ENCODE peak calls at places on chromosome 12, in ten cellular contexts. K is BE2C; I is cardiac muscle cell; A is HAP-1; W is tibial artery; J is HepG2; L is heart right ventricle; B is thoracic aorta; P is CD4-positive, CD25-positive, alpha-beta regulatory T cell; D is uterus. Q is an unnamed sample. For H3K36me3 and H3K4me1, the result is how much of the 10 kb centered on the place peaks cover.

GRCh38 chr12:11822071-11822818 is 172.8 kb downstream of the ETV6 start:
- DNase-seq in K (no peak), I (peak), A (no peak), W (no peak), J (no peak), L (no peak), B (no peak), P (no peak), D (no peak), Q (no peak)

GRCh38 chr12:42757735-42758134 is 168.2 kb upstream of the PRICKLE1 start:
- DNase-seq in K (no peak), I (no peak), A (no peak), W (no peak), J (no peak), L (no peak), B (no peak), P (no peak), D (no peak), Q (no peak)

GRCh38 chr12:109714141-109714912 is 702 bp downstream of the FAM222A start:
- DNase-seq in K (peak), I (peak), A (peak), W (peak), J (peak), L (peak), B (no peak), P (peak), D (peak), Q (peak)

GRCh38 chr12:84056-84455 is 17.5 kb downstream of the IQSEC3 start:
- DNase-seq in K (peak), I (no peak), A (no peak), W (no peak), J (no peak), L (no peak), B (no peak), P (no peak), D (no peak), Q (no peak)

GRCh38 chr12:89353188-89353822 is 1.0 kb upstream of the DUSP6 start:
- DNase-seq in K (peak), I (peak), A (peak), W (peak), J (peak), L (peak), B (no peak), P (peak), D (no peak), Q (peak)

GRCh38 chr12:39605501-39605900 is 14.1 kb downstream of the ABCD2 start:
- DNase-seq in K (no peak), I (peak), A (no peak), W (no peak), J (no peak), L (no peak), B (no peak), P (no peak), D (no peak), Q (no peak)

GRCh38 chr12:32402170-32402569 is 2.8 kb downstream of the FGD4 start:
- DNase-seq in K (no peak), I (no peak), A (no peak), W (no peak), J (no peak), L (no peak), B (no peak), P (no peak), D (no peak), Q (no peak)

GRCh38 chr12:124391340-124392261 is 96.7 kb downstream of the RFLNA start:
- DNase-seq in K (peak), I (no peak), A (no peak), W (peak), J (no peak), L (peak), B (no peak), P (peak), D (no peak), Q (peak)

GRCh38 chr12:90090929-90091651 is 382.5 kb upstream of the ATP2B1 start:
- DNase-seq in K (no peak), I (peak), A (peak), W (peak), J (no peak), L (no peak), B (peak), P (no peak), D (no peak), Q (peak)

GRCh38 chr12:115132145-115132544 is 448.2 kb upstream of the TBX3 start:
- DNase-seq in K (no peak), I (peak), A (no peak), W (no peak), J (no peak), L (no peak), B (no peak), P (no peak), D (no peak), Q (no peak)

GRCh38 chr12:106248849-106249371 is 1.1 kb upstream of the CKAP4 start:
- DNase-seq in K (no peak), I (peak), A (no peak), W (peak), J (no peak), L (peak), B (no peak), P (peak), D (no peak), Q (no peak)

GRCh38 chr12:57459750-57460400 is at the start of gene GLI1:
- DNase-seq in K (peak), I (no peak), A (no peak), W (no peak), J (no peak), L (no peak), B (no peak), P (no peak), D (no peak), Q (no peak)

GRCh38 chr12:96121271-96121711 is 72.9 kb upstream of the ELK3 start:
- DNase-seq in K (no peak), I (peak), A (no peak), W (no peak), J (no peak), L (no peak), B (no peak), P (no peak), D (no peak), Q (no peak)

GRCh38 chr12:95942532-95943230 is at the start of gene CCDC38:
- DNase-seq in K (peak), I (peak), A (peak), W (peak), J (peak), L (peak), B (peak), P (peak), D (peak), Q (peak)

GRCh38 chr12:124542021-124542941 is 25.1 kb downstream of the NCOR2 start:
- DNase-seq in K (no peak), I (no peak), A (no peak), W (no peak), J (no peak), L (no peak), B (no peak), P (no peak), D (no peak), Q (no peak)

GRCh38 chr12:99097170-99097569 is 452.1 kb downstream of the APAF1 start:
- DNase-seq in K (no peak), I (no peak), A (no peak), W (no peak), J (no peak), L (no peak), B (no peak), P (no peak), D (no peak), Q (no peak)

GRCh38 chr12:99099786-99100185 is 454.7 kb downstream of the APAF1 start:
- DNase-seq in K (no peak), I (no peak), A (no peak), W (no peak), J (no peak), L (no peak), B (no peak), P (no peak), D (no peak), Q (no peak)
- H3K36me3 ChIP-seq in K (under half), I (under half), A (under half), W (under half), J (under half), L (under half), B (under half), P (under half), D (under half), Q (under half)

GRCh38 chr12:107329569-107330324 is 236.4 kb upstream of the CRY1 start:
- DNase-seq in K (no peak), I (peak), A (no peak), W (no peak), J (no peak), L (no peak), B (no peak), P (no peak), D (no peak), Q (no peak)

GRCh38 chr12:107330901-107331431 is 237.6 kb upstream of the CRY1 start:
- DNase-seq in K (no peak), I (no peak), A (peak), W (no peak), J (no peak), L (no peak), B (no peak), P (no peak), D (no peak), Q (no peak)

GRCh38 chr12:107326237-107326636 is 232.9 kb upstream of the CRY1 start:
- DNase-seq in K (no peak), I (no peak), A (no peak), W (no peak), J (no peak), L (no peak), B (no peak), P (no peak), D (no peak), Q (no peak)

GRCh38 chr12:107327783-107328182 is 234.4 kb upstream of the CRY1 start:
- DNase-seq in K (no peak), I (no peak), A (no peak), W (no peak), J (no peak), L (no peak), B (no peak), P (no peak), D (no peak), Q (no peak)

DNA sequence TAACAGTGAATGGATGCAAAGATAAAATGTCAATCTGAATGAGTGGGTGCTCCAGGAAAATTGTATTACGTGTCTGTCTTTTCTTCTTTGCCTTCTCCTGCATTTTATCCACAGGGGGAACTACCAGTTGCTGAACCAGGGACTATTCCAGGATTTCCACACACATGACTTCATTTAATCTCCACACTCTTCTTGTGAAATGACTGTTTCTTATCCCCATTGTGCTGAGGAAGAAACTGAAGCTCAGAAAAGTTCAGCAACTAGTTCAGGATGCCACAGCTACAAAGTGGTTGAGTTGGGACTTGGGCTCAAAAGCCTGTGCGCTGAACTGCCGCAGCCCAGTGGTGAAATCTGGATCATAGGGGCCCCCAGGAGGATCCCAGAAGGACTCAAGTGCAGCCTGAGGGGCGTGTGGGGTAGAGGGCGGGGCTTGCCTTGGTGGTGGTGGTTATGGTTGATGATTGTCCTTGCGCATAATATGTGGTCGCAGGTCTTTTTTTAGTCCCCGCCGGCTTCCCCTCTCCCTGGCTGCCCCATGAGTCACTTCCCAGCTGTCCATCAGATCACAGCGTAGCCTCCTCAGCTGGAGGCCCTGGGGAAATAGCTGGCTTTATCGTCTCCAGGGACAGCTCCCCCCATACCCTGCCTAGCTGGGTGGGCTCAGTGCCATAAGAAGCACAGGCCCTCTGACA is 235.2 kb upstream of the CRY1 start:
- DNase-seq in K (no peak), I (peak), A (no peak), W (no peak), J (no peak), L (no peak), B (no peak), P (no peak), D (no peak), Q (no peak)
- H3K4me3 ChIP-seq in K (no peak), I (no peak), A (no peak), W (no peak), J (no peak), L (no peak), B (no peak), P (no peak), D (no peak), Q (no peak)

GRCh38 chr12:6851153-6851920 is at the start of gene CDCA3:
- DNase-seq in K (peak), I (peak), A (peak), W (peak), J (peak), L (peak), B (peak), P (peak), D (peak), Q (peak)

GRCh38 chr12:6850796-6851152 is 312 bp downstream of the CDCA3 start:
- DNase-seq in K (no peak), I (no peak), A (no peak), W (no peak), J (peak), L (no peak), B (no peak), P (no peak), D (no peak), Q (no peak)

GRCh38 chr12:6847676-6848075 is 3.4 kb downstream of the CDCA3 start:
- DNase-seq in K (no peak), I (no peak), A (no peak), W (no peak), J (no peak), L (no peak), B (no peak), P (no peak), D (no peak), Q (no peak)

GRCh38 chr12:6849976-6850560 is 1.0 kb downstream of the CDCA3 start:
- DNase-seq in K (no peak), I (no peak), A (no peak), W (no peak), J (no peak), L (no peak), B (no peak), P (no peak), D (no peak), Q (no peak)

GRCh38 chr12:6849427-6849826 is 1.7 kb downstream of the CDCA3 start:
- DNase-seq in K (no peak), I (no peak), A (no peak), W (no peak), J (no peak), L (no peak), B (no peak), P (no peak), D (no peak), Q (no peak)
- H3K4me1 ChIP-seq in K (under half), I (under half), A (under half), W (under half), J (under half), L (under half), B (under half), P (under half), D (under half), Q (under half)

GRCh38 chr12:131989021-131989420 is 39.3 kb downstream of the EP400 start:
- DNase-seq in K (no peak), I (no peak), A (no peak), W (no peak), J (no peak), L (no peak), B (no peak), P (no peak), D (no peak), Q (no peak)

GRCh38 chr12:131988054-131988796 is 38.5 kb downstream of the EP400 start:
- DNase-seq in K (no peak), I (no peak), A (no peak), W (no peak), J (no peak), L (no peak), B (no peak), P (no peak), D (no peak), Q (no peak)

GRCh38 chr12:131990980-131991305 is 41.2 kb downstream of the EP400 start:
- DNase-seq in K (no peak), I (no peak), A (no peak), W (no peak), J (no peak), L (no peak), B (no peak), P (no peak), D (no peak), Q (no peak)

GRCh38 chr12:131991816-131992430 is 42.2 kb downstream of the EP400 start:
- DNase-seq in K (no peak), I (no peak), A (no peak), W (no peak), J (no peak), L (no peak), B (no peak), P (no peak), D (no peak), Q (no peak)

GRCh38 chr12:131990066-131990979 is 40.6 kb downstream of the EP400 start:
- DNase-seq in K (no peak), I (no peak), A (no peak), W (no peak), J (no peak), L (no peak), B (no peak), P (no peak), D (no peak), Q (no peak)
- H3K36me3 ChIP-seq in K (half or more), I (half or more), A (half or more), W (half or more), J (under half), L (under half), B (half or more), P (half or more), D (under half), Q (under half)

GRCh38 chr12:111408116-111408440 is 2.4 kb downstream of the SH2B3 start:
- DNase-seq in K (no peak), I (no peak), A (no peak), W (no peak), J (no peak), L (no peak), B (no peak), P (no peak), D (no peak), Q (no peak)
- H3K4me3 ChIP-seq in K (peak), I (no peak), A (no peak), W (no peak), J (no peak), L (peak), B (peak), P (peak), D (no peak), Q (peak)

DNA sequence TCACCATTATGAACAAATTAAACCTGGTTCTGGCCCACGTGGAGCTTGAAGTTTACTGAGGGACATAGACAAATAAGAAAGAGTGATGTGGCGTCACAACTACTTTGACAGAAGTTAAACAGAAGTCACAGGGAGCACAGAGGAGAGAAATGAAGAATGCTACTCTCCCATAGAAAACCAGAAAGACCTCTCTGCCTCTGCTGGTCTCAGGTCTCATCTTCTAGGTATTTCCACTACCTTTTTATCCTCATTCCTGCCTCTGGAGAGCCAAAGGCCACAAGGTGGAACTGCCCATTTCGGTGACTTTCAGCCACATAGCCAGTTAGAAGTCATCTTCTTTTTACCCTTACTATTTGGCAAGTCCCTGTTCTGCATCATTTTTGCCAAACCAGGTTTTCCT is 170.5 kb downstream of the CAND1 start:
- DNase-seq in K (no peak), I (no peak), A (no peak), W (no peak), J (no peak), L (no peak), B (no peak), P (no peak), D (no peak), Q (no peak)
- H3K4me1 ChIP-seq in K (under half), I (under half), A (under half), W (under half), J (under half), L (under half), B (under half), P (under half), D (under half), Q (under half)

GRCh38 chr12:120514002-120514401 is 15.0 kb downstream of the COQ5 start:
- DNase-seq in K (no peak), I (no peak), A (no peak), W (no peak), J (no peak), L (no peak), B (no peak), P (no peak), D (no peak), Q (no peak)

DNA sequence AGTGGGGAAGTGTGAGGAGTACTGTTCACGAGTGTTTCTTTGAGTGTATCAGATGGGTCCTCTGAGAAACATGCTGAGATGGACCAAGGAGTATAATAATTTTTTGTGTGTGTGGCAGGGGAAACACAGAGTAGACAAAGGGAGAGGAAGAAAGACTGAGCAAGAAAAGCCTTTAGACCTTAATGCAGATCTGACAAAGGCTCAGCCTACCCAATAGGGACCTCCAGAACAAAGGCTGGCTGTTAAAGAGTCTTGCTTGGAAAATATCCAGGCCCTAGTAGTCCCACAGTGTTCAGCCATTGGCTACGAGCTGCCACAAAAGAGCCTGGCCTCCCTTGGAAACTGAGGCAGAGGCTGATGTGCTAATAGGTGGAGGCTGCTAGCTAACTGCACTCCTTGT is 13.5 kb downstream of the COQ5 start:
- DNase-seq in K (no peak), I (no peak), A (no peak), W (no peak), J (no peak), L (no peak), B (no peak), P (no peak), D (no peak), Q (no peak)
- H3K36me3 ChIP-seq in K (under half), I (under half), A (under half), W (half or more), J (under half), L (under half), B (under half), P (under half), D (under half), Q (under half)

GRCh38 chr12:49093746-49094103 is 876 bp downstream of the DHH start:
- DNase-seq in K (no peak), I (no peak), A (no peak), W (no peak), J (no peak), L (no peak), B (no peak), P (no peak), D (no peak), Q (no peak)

GRCh38 chr12:49094966-49095365 is 365 bp upstream of the DHH start:
- DNase-seq in K (no peak), I (no peak), A (no peak), W (no peak), J (no peak), L (no peak), B (no peak), P (no peak), D (no peak), Q (no peak)

GRCh38 chr12:49092816-49093406 is 1.7 kb downstream of the DHH start:
- DNase-seq in K (no peak), I (no peak), A (no peak), W (no peak), J (no peak), L (no peak), B (no peak), P (no peak), D (no peak), Q (no peak)

GRCh38 chr12:49092086-49092815 is 2.4 kb downstream of the DHH start:
- DNase-seq in K (peak), I (peak), A (peak), W (no peak), J (peak), L (no peak), B (no peak), P (peak), D (peak), Q (no peak)

GRCh38 chr12:49094104-49094948 is at the start of gene DHH:
- DNase-seq in K (peak), I (peak), A (no peak), W (peak), J (no peak), L (peak), B (no peak), P (no peak), D (peak), Q (peak)
- H3K4me3 ChIP-seq in K (peak), I (peak), A (no peak), W (peak), J (peak), L (peak), B (peak), P (no peak), D (peak), Q (peak)

GRCh38 chr12:29428630-29429029 is 47.7 kb upstream of the ERGIC2 start:
- DNase-seq in K (no peak), I (peak), A (no peak), W (no peak), J (no peak), L (no peak), B (no peak), P (no peak), D (no peak), Q (no peak)
- H3K4me1 ChIP-seq in K (under half), I (under half), A (under half), W (under half), J (under half), L (under half), B (under half), P (under half), D (under half), Q (under half)

DNA sequence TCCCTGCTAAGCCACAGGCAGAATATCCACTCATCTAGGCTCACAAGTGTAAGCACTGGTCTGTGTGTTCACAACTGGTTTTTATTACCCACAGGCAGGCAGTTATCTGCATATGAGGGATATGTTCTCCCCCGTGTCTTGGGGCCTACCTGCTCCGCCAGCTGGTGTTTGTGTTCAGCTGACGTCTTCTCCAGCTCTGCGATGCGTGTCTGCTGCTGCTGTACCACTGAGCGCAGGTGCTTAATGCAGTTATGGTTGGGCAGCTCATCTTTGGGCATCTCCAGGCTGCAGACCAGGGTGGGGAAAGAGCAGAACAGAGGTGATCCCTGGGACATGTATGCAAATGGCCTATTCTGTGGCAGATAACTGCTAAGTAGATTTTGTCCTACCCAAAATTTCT is 13.7 kb downstream of the RNF41 start:
- DNase-seq in K (no peak), I (no peak), A (no peak), W (no peak), J (no peak), L (no peak), B (no peak), P (no peak), D (no peak), Q (no peak)
- H3K36me3 ChIP-seq in K (under half), I (half or more), A (half or more), W (half or more), J (under half), L (under half), B (half or more), P (half or more), D (under half), Q (under half)